ENCODE peak calls at places on chromosomes 11 and 22, in seven cellular contexts. J is activated naive CD4-positive, alpha-beta T cell treated with anti-CD3 and anti-CD28 coated beads, Interleukin-2, amount 10 ng/mL, durations not matched to agents 7 days and 5 days; Y is AG10803; T is NCI-H1417 treated with DMSO at 0.1 percent for 48 hours; Z is caudate nucleus; M is ureter; R is DMS153. P is an unnamed sample.

GRCh38 chr11:12008790-12009616 is 577 bp upstream of the DKK3 start:
- DNase-seq in M (no peak), Y (peak; percentile 47), R (no peak), J (no peak), T (no peak), Z (no peak), P (peak; percentile 81)

GRCh38 chr11:118998822-118999221 is 884 bp downstream of the CENATAC start:
- DNase-seq in T (no peak), M (no peak), Y (peak; percentile 63), J (no peak), Z (no peak), R (no peak), P (no peak)

GRCh38 chr22:37187891-37188761 is at the start of gene C1QTNF6:
- DNase-seq in R (peak; percentile 38), J (no peak), M (no peak), T (no peak), Y (peak; percentile 43), Z (no peak), P (no peak)

GRCh38 chr11:65872555-65873279 is at the start of gene EFEMP2:
- DNase-seq in Y (peak; percentile 37), R (no peak), T (no peak), M (no peak), Z (no peak), J (no peak), P (peak; percentile 30)

GRCh38 chr11:117876341-117877119 is at the start of gene FXYD6:
- DNase-seq in T (peak; percentile 52), J (no peak), Z (no peak), Y (no peak), M (peak; percentile 69), R (peak; percentile 46), P (peak; percentile 88)

GRCh38 chr22:17835256-17835655 is 61.0 kb upstream of the BID start:
- DNase-seq in T (no peak), J (no peak), R (no peak), Z (no peak), M (no peak), Y (no peak), P (no peak)

GRCh38 chr11:34576331-34576730 is 44.6 kb upstream of the EHF start:
- DNase-seq in R (no peak), Z (no peak), M (no peak), Y (no peak), J (no peak), T (no peak), P (no peak)

GRCh38 chr11:65899356-65900124 is 648 bp downstream of the FOSL1 start:
- DNase-seq in Y (peak; percentile 79), R (no peak), J (peak; percentile 73), T (no peak), M (no peak), Z (no peak), P (no peak)